ENCODE peak calls at places on chromosome 15, in ten cellular contexts. I is activated CD8-positive, alpha-beta T cell treated with anti-CD3 and anti-CD28 coated beads for 36 hours; Z is breast epithelium; Q is Right ventricle myocardium superior; P is memory B cell; S is lower lobe of right lung; O is stimulated activated CD4-positive, alpha-beta T cell treated with anti-CD3 and anti-CD28 coated beads, Interleukin-2, amount 100 ng/mL, for 4 hours; G is frontal cortex; J is neural crest cell; T is RPMI8226. H is an unnamed sample.

GRCh38 chr15:66409565-66410108 is 22.9 kb downstream of the MAP2K1 start:
- DNase-seq in Z (no peak), J (no peak), O (no peak), Q (no peak), S (no peak), I (no peak), P (no peak), T (no peak), G (no peak), H (no peak)

GRCh38 chr15:100787567-100787941 is 92.1 kb upstream of the ALDH1A3 start:
- DNase-seq in T (no peak), O (no peak), G (no peak), I (no peak), Z (peak; percentile 9), P (no peak), Q (no peak), J (no peak), S (no peak), H (no peak)

GRCh38 chr15:79675982-79676381 is 220.8 kb downstream of the MTHFS start:
- DNase-seq in Q (no peak), T (no peak), P (no peak), O (no peak), G (no peak), J (no peak), I (no peak), S (no peak), Z (no peak), H (no peak)

GRCh38 chr15:74858366-74858735 is 14.8 kb downstream of the SCAMP2 start:
- DNase-seq in Q (no peak), O (no peak), S (no peak), T (no peak), G (no peak), P (no peak), J (no peak), Z (no peak), I (no peak), H (no peak)

GRCh38 chr15:98614681-98615080 is 33.7 kb upstream of the IGF1R start:
- DNase-seq in S (no peak), G (no peak), Z (peak; percentile 39), T (no peak), O (no peak), I (no peak), Q (no peak), J (no peak), P (no peak), H (peak; percentile 88)

GRCh38 chr15:41501191-41501917 is 7.7 kb downstream of the ITPKA start:
- DNase-seq in J (peak; percentile 23), T (no peak), I (peak; percentile 53), G (no peak), Z (no peak), Q (no peak), S (no peak), O (no peak), P (no peak), H (no peak)

GRCh38 chr15:77620297-77620696 is 12.4 kb downstream of the LINGO1 start:
- DNase-seq in P (no peak), J (no peak), S (no peak), G (peak; percentile 10), O (no peak), I (no peak), Z (no peak), T (no peak), Q (no peak), H (no peak)

GRCh38 chr15:51132384-51133139 is 37.9 kb upstream of the TNFAIP8L3 start:
- DNase-seq in Z (no peak), Q (no peak), T (peak; percentile 24), O (no peak), I (peak; percentile 32), P (no peak), S (no peak), G (peak; percentile 22), J (peak; percentile 34), H (peak; percentile 29)

GRCh38 chr15:39908186-39908585 is 11.9 kb downstream of the GPR176 start:
- DNase-seq in G (no peak), Q (no peak), J (no peak), S (no peak), P (no peak), I (no peak), Z (no peak), O (no peak), T (no peak), H (peak; percentile 91)

GRCh38 chr15:83163032-83163431 is 44.6 kb downstream of the HDGFL3 start:
- DNase-seq in O (no peak), J (no peak), P (no peak), Q (no peak), Z (no peak), G (no peak), T (no peak), I (no peak), S (no peak), H (no peak)

H was measured in bronchial epithelial cell.